ENCODE peak calls at places on chromosomes 1 and 21, in six cellular contexts. H is transverse colon, M is left ventricle myocardium inferior, J is bronchial epithelial cell, G is psoas muscle, I is DND-41. V is an unnamed sample. For H3K27me3, the result is how much of the 10 kb centered on the place peaks cover.

GRCh38 chr1:81681104-81681503 is 119.6 kb upstream of the ADGRL2 start:
- DNase-seq in I (no peak), J (no peak), G (no peak), M (no peak), H (no peak), V (no peak)

GRCh38 chr1:9363061-9363471 is 70.4 kb downstream of the SPSB1 start:
- DNase-seq in M (no peak), G (no peak), H (no peak), I (no peak), J (no peak), V (no peak)

GRCh38 chr1:62424412-62424811 is 12.4 kb upstream of the USP1 start:
- DNase-seq in I (no peak), J (no peak), H (no peak), G (no peak), M (no peak), V (no peak)

GRCh38 chr1:215260711-215261110 is 178.2 kb downstream of the KCNK2 start:
- DNase-seq in J (no peak), I (no peak), G (no peak), M (no peak), H (no peak), V (no peak)

GRCh38 chr21:38494688-38495087 is 3.6 kb downstream of the ERG start:
- DNase-seq in G (no peak), H (no peak), M (no peak), J (no peak), I (no peak), V (peak)

GRCh38 chr1:164071288-164071687 is 487.7 kb upstream of the PBX1 start:
- DNase-seq in M (no peak), I (no peak), H (no peak), G (no peak), J (no peak), V (no peak)

GRCh38 chr1:65079941-65080340 is 68.1 kb upstream of the AK4 start:
- DNase-seq in G (no peak), I (no peak), J (peak), M (no peak), H (no peak), V (no peak)

GRCh38 chr1:32336963-32337675 is 1.1 kb upstream of the MARCKSL1 start:
- DNase-seq in I (peak), G (no peak), J (peak), M (peak), H (peak), V (peak)

GRCh38 chr1:204706838-204707509 is 21.4 kb upstream of the LRRN2 start:
- DNase-seq in I (no peak), H (no peak), G (no peak), J (no peak), M (no peak), V (no peak)

GRCh38 chr1:101244842-101245574 is 8.2 kb downstream of the S1PR1 start:
- DNase-seq in J (no peak), M (no peak), G (no peak), H (no peak), I (no peak), V (no peak)

GRCh38 chr1:3543076-3544049 is 67.9 kb downstream of the MEGF6 start:
- DNase-seq in I (no peak), G (peak), H (peak), J (no peak), M (no peak), V (no peak)

GRCh38 chr1:39732730-39733129 is 6.0 kb upstream of the PPIE start:
- DNase-seq in J (peak), G (no peak), H (no peak), I (no peak), M (no peak), V (no peak)

GRCh38 chr21:17925000-17925610 is 105.9 kb upstream of the C21orf91 start:
- DNase-seq in H (peak), J (peak), G (no peak), M (no peak), I (peak), V (no peak)

GRCh38 chr1:65417729-65418128 is 2.7 kb upstream of the LEPR start:
- DNase-seq in M (no peak), H (no peak), J (peak), I (no peak), G (no peak), V (no peak)

GRCh38 chr21:15064576-15065380 is at the start of gene NRIP1:
- DNase-seq in M (peak), I (peak), J (peak), H (peak), G (peak), V (peak)

GRCh38 chr1:158969855-158970254 is 38.5 kb downstream of the PYHIN1 start:
- DNase-seq in J (peak), M (no peak), H (no peak), I (no peak), G (no peak), V (no peak)

GRCh38 chr1:36889478-36889845 is 144.9 kb downstream of the GRIK3 start:
- DNase-seq in J (no peak), G (no peak), H (no peak), M (no peak), I (no peak), V (peak)

GRCh38 chr21:45573452-45574035 is 31.3 kb upstream of the SLC19A1 start:
- DNase-seq in I (no peak), J (no peak), M (no peak), H (no peak), G (no peak), V (no peak)

GRCh38 chr1:8540266-8540926 is 222.5 kb downstream of the SLC45A1 start:
- DNase-seq in J (peak), G (no peak), I (no peak), H (no peak), M (no peak), V (no peak)

GRCh38 chr1:17673335-17674075 is 81.6 kb upstream of the ACTL8 start:
- DNase-seq in H (no peak), J (no peak), G (no peak), M (no peak), I (no peak), V (no peak)

GRCh38 chr1:55893155-55893554 is 678.0 kb upstream of the USP24 start:
- DNase-seq in G (no peak), H (no peak), I (no peak), J (peak), M (no peak), V (no peak)

GRCh38 chr1:228921473-228921872 is 186.2 kb downstream of the RHOU start:
- DNase-seq in M (no peak), J (no peak), G (no peak), H (no peak), I (no peak), V (peak)

GRCh38 chr1:147080671-147081394 is 91.4 kb downstream of the PRKAB2 start:
- DNase-seq in H (no peak), G (no peak), I (no peak), J (no peak), M (no peak), V (no peak)

GRCh38 chr1:173549813-173550212 is 53.1 kb downstream of the SLC9C2 start:
- DNase-seq in J (no peak), H (no peak), G (no peak), I (no peak), M (no peak), V (no peak)

GRCh38 chr21:29230541-29231275 is 68.0 kb upstream of the BACH1 start:
- DNase-seq in G (no peak), H (no peak), M (no peak), J (no peak), I (no peak), V (no peak)

GRCh38 chr1:241654641-241655040 is 2.6 kb downstream of the WDR64 start:
- DNase-seq in M (no peak), I (no peak), H (no peak), G (no peak), J (no peak), V (no peak)

GRCh38 chr1:236522937-236523703 is 662 bp upstream of the LGALS8 start:
- DNase-seq in J (peak), M (peak), H (peak), I (no peak), G (peak), V (no peak)

GRCh38 chr1:245091171-245091621 is 63.6 kb upstream of the KIF26B start:
- DNase-seq in I (no peak), M (no peak), J (peak), H (no peak), G (no peak), V (no peak)

GRCh38 chr1:118223426-118223825 is 38.4 kb upstream of the SPAG17 start:
- DNase-seq in G (no peak), H (no peak), J (peak), I (no peak), M (peak), V (no peak)

GRCh38 chr21:46352913-46353312 is 29.0 kb downstream of the PCNT start:
- DNase-seq in G (no peak), H (no peak), I (no peak), J (no peak), M (no peak), V (no peak)

GRCh38 chr1:229836324-229836723 is 210.3 kb downstream of the URB2 start:
- DNase-seq in J (no peak), G (no peak), I (no peak), H (no peak), M (no peak), V (no peak)

GRCh38 chr1:110067957-110068645 is 2.4 kb downstream of the ALX3 start:
- DNase-seq in M (no peak), G (no peak), J (no peak), I (no peak), H (no peak), V (peak)
- H3K4me3 ChIP-seq in M (peak), G (peak), J (no peak), I (no peak), H (no peak), V (peak)

GRCh38 chr1:91601554-91602322 is 101.1 kb downstream of the CDC7 start:
- DNase-seq in J (no peak), H (no peak), M (peak), G (no peak), I (no peak), V (no peak)

GRCh38 chr1:91603409-91603808 is 102.8 kb downstream of the CDC7 start:
- DNase-seq in I (no peak), M (no peak), H (no peak), J (no peak), G (no peak), V (no peak)

GRCh38 chr1:91604632-91605031 is 104.0 kb downstream of the CDC7 start:
- DNase-seq in G (no peak), J (no peak), M (peak), H (no peak), I (no peak), V (no peak)

GRCh38 chr1:91597215-91597614 is 96.6 kb downstream of the CDC7 start:
- DNase-seq in J (no peak), I (no peak), M (no peak), H (no peak), G (no peak), V (no peak)

DNA sequence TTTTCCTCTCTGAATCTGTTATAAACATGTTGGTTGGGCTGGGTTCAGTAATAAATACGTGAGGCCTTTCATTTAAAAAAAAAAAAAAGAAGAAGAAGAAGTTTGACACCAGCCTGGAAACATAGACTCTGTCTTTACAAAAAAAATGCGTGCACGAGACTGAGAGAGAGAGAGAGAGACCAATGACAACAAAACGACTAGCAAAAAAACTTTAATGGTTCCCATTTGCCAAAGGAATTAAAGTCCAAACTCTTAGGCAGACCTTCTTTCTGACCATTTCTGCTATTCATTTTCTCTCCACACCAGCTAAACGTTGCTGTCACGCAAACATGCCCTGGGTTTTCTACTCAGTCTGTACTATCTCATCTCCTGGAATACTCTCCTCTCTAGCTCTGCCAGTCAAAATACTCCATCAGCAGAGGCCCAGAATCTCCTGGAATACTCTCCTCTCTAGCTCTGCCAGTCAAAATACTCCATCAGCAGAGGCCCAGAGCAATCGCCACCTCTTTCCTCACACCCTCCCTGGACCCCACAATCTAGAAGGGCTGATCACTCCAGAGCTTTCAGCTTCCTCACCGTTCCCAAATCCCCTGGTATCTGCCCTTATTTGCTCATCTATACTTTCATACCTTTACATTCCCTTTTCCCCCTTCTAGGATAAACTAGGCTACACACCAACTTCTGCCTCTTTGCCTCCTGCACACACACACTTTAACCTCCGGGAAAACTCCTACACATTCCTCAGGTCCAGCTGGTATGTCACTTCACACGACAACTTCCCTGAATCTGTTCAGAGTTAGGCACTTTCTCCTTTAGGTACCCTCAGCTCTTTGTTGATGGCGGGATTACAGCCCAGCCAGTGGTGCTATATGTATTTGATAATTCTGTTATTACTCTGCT is 100.0 kb downstream of the CDC7 start:
- DNase-seq in G (no peak), J (no peak), H (no peak), M (no peak), I (no peak), V (no peak)
- H3K27me3 ChIP-seq in G (under half), J (under half), H (under half), M (under half), I (under half), V (under half)

GRCh38 chr21:41766883-41767605 is at the start of gene RIPK4:
- DNase-seq in H (peak), J (peak), M (no peak), I (no peak), G (no peak), V (no peak)

GRCh38 chr21:41763996-41764395 is 2.9 kb downstream of the RIPK4 start:
- DNase-seq in H (no peak), G (no peak), I (peak), J (no peak), M (no peak), V (no peak)

GRCh38 chr21:41764558-41765392 is 2.1 kb downstream of the RIPK4 start:
- DNase-seq in M (no peak), G (no peak), J (peak), H (no peak), I (peak), V (peak)

GRCh38 chr21:41766051-41766882 is 585 bp downstream of the RIPK4 start:
- DNase-seq in H (no peak), I (no peak), G (no peak), J (no peak), M (no peak), V (peak)

GRCh38 chr21:41765393-41765950 is 1.4 kb downstream of the RIPK4 start:
- DNase-seq in I (peak), H (no peak), G (no peak), J (no peak), M (no peak), V (peak)
- H3K4me3 ChIP-seq in I (no peak), H (peak), G (no peak), J (peak), M (no peak), V (no peak)

DNA sequence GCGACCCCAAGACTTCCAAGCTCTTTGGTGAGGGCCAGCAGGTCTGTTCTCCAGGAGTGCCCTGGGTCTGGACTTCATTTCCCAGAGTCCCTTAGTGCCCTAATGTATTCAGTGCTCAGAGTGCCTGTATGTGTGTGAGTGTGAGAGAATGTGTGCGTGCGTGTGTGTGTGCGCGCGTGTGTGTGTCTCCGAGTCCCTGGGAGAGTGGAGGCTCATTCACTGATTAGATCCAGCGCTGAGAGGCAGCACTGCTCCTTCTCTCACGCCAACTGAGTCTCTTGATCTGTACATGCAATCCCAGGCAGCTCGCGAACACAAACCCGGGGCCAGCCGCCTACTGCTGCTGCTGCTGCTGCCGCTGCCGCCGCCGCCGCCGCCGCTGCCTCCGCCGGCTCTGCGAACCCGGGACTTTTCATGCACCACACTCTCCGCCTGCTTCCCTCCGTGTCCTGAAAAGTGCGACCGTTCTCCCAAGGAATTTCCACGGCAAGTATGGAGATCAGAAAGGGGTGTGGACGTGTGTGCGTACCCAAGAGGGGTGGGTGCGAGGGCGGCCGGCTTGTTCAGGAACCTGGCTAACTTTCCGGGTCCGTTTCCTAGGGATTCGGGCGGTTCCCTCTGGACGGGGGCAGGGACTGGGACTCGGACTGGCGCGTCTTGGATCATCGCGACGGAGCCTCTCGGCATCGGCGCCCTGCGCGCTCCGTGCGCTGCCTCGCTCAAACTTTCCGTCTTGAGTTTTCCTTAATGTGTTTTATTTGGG is at the start of gene RNF220:
- DNase-seq in I (no peak), J (peak), M (peak), G (peak), H (peak), V (peak)
- H3K27me3 ChIP-seq in I (half or more), J (under half), M (half or more), G (under half), H (half or more), V (half or more)

DNA sequence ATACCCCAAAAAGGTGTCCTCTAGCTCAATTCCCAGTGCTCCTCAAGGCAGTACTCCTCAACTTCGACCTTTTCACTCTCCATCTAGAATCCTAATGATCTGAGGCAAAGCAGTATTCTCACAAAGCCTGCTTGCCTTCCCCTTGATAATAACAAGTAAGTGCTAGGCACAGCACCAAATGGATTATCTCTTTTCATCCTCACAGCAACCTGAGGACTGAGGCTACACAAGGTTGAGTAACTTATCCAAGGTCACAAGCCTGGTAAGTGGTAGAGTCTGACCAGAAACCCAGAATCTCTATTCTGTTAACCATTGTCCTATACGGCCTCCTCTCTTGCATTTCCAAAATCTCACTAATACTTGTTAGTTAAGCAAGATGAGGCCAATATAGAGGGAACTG is 5.1 kb downstream of the SYDE2 start:
- DNase-seq in J (no peak), M (no peak), H (no peak), I (no peak), G (no peak), V (no peak)
- H3K4me3 ChIP-seq in J (no peak), M (peak), H (no peak), I (no peak), G (no peak), V (no peak)

GRCh38 chr1:227793948-227794812 is 21.3 kb upstream of the PRSS38 start:
- DNase-seq in G (peak), H (no peak), M (peak), I (no peak), J (peak), V (no peak)
- H3K27me3 ChIP-seq in G (under half), H (under half), M (under half), I (under half), J (under half), V (under half)

GRCh38 chr21:34510148-34511142 is 1.6 kb downstream of the KCNE1 start:
- DNase-seq in H (peak), J (peak), M (peak), I (peak), G (peak), V (peak)

GRCh38 chr21:34509151-34509550 is 2.9 kb downstream of the KCNE1 start:
- DNase-seq in H (no peak), G (no peak), I (no peak), M (no peak), J (no peak), V (no peak)

GRCh38 chr21:34513109-34513675 is 1.2 kb upstream of the KCNE1 start:
- DNase-seq in G (no peak), H (no peak), I (no peak), J (peak), M (no peak), V (no peak)

GRCh38 chr21:34511787-34512451 is at the start of gene KCNE1:
- DNase-seq in G (no peak), M (no peak), I (no peak), J (peak), H (no peak), V (peak)

GRCh38 chr21:34511154-34511553 is 856 bp downstream of the KCNE1 start:
- DNase-seq in M (no peak), H (no peak), J (peak), I (no peak), G (no peak), V (no peak)
- H3K4me3 ChIP-seq in M (no peak), H (no peak), J (no peak), I (no peak), G (no peak), V (no peak)

DNA sequence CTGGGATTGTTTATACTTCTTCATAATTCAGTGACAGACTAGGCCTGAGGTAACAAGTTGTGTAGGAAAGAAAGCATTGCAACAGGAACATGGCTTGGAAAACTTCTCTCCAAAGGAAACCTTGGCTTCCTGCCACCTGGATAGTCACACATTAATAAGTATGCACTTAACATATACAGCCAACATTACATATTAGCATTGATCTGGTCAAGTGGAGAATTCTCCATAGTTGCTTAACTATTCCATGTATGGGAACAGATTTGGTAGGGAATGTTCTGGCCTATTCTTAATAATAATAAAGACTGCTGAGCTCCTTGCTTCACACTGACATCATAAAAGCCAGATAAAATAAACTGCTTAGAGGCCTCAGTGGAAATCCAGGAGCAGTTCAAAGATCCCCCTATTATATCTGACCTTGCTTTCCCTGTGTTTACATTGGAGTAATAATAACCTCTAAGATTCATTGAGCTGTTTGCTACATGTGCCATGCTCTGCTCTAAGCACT is 27.2 kb upstream of the NFIA start:
- DNase-seq in G (no peak), H (no peak), M (no peak), J (peak), I (no peak), V (no peak)
- H3K27me3 ChIP-seq in G (under half), H (under half), M (under half), J (under half), I (under half), V (half or more)